ENCODE peak calls at places on chromosomes 2 and 18, in nine cellular contexts. T, F, I, B, U, P, V, M and W are unnamed samples.

GRCh38 chr2:172427990-172428840 is 829 bp downstream of the ITGA6 start:
- DNase-seq in T (peak), F (no peak), I (peak), B (no peak), U (no peak), P (peak), V (peak), M (peak), W (no peak)

GRCh38 chr18:326846-327245 is 59.0 kb upstream of the THOC1 start:
- DNase-seq in T (no peak), F (no peak), I (no peak), B (peak), U (no peak), P (no peak), V (no peak), M (no peak), W (no peak)

GRCh38 chr2:107824848-107825563 is 1.7 kb upstream of the RGPD4 start:
- DNase-seq in T (no peak), F (no peak), I (no peak), B (no peak), U (no peak), P (no peak), V (no peak), M (no peak), W (no peak)

GRCh38 chr2:146927080-146927714 is 917.6 kb upstream of the ACVR2A start:
- DNase-seq in T (no peak), F (peak), I (no peak), B (peak), U (no peak), P (no peak), V (no peak), M (peak), W (no peak)

GRCh38 chr18:73060666-73061270 is 193.0 kb upstream of the NETO1 start:
- DNase-seq in T (no peak), F (no peak), I (no peak), B (no peak), U (no peak), P (no peak), V (no peak), M (no peak), W (no peak)

GRCh38 chr2:102839668-102840388 is 78.0 kb downstream of the TMEM182 start:
- DNase-seq in T (no peak), F (no peak), I (peak), B (peak), U (no peak), P (peak), V (peak), M (peak), W (no peak)

GRCh38 chr2:149075868-149076267 is 37.4 kb downstream of the LYPD6B start:
- DNase-seq in T (no peak), F (no peak), I (no peak), B (no peak), U (no peak), P (no peak), V (no peak), M (peak), W (no peak)

GRCh38 chr2:31889044-31889443 is 121.8 kb downstream of the MEMO1 start:
- DNase-seq in T (no peak), F (no peak), I (no peak), B (no peak), U (no peak), P (no peak), V (no peak), M (no peak), W (no peak)

GRCh38 chr2:71157124-71157802 is 26.8 kb downstream of the MPHOSPH10 start:
- DNase-seq in T (peak), F (no peak), I (peak), B (peak), U (peak), P (peak), V (no peak), M (peak), W (peak)

GRCh38 chr18:58325521-58325908 is 281.5 kb downstream of the NEDD4L start:
- DNase-seq in T (no peak), F (no peak), I (no peak), B (no peak), U (no peak), P (no peak), V (no peak), M (peak), W (no peak)

GRCh38 chr2:557635-558301 is 119.4 kb downstream of the TMEM18 start:
- DNase-seq in T (no peak), F (no peak), I (no peak), B (no peak), U (no peak), P (no peak), V (peak), M (no peak), W (no peak)

GRCh38 chr2:24819442-24820174 is 26.4 kb downstream of the CENPO start:
- DNase-seq in T (no peak), F (no peak), I (peak), B (no peak), U (no peak), P (no peak), V (no peak), M (no peak), W (no peak)

GRCh38 chr2:231707625-231708049 is 688 bp upstream of the PTMA start:
- DNase-seq in T (peak), F (no peak), I (no peak), B (peak), U (no peak), P (no peak), V (peak), M (peak), W (no peak)

GRCh38 chr18:76524477-76524876 is 29.4 kb upstream of the ZNF516 start:
- DNase-seq in T (no peak), F (no peak), I (no peak), B (no peak), U (no peak), P (no peak), V (no peak), M (no peak), W (no peak)

GRCh38 chr2:39772812-39773152 is 6.3 kb downstream of the THUMPD2 start:
- DNase-seq in T (no peak), F (no peak), I (no peak), B (no peak), U (no peak), P (no peak), V (no peak), M (no peak), W (no peak)

GRCh38 chr2:9519250-9519649 is 36.4 kb downstream of the ADAM17 start:
- DNase-seq in T (no peak), F (no peak), I (no peak), B (peak), U (no peak), P (no peak), V (no peak), M (peak), W (no peak)

GRCh38 chr2:215777481-215778044 is 235.8 kb downstream of the MREG start:
- DNase-seq in T (no peak), F (no peak), I (no peak), B (no peak), U (no peak), P (no peak), V (no peak), M (no peak), W (no peak)

GRCh38 chr2:144914622-144915230 is 394.8 kb upstream of the ZEB2 start:
- DNase-seq in T (no peak), F (no peak), I (no peak), B (no peak), U (no peak), P (no peak), V (no peak), M (no peak), W (no peak)

GRCh38 chr2:204982303-204982702 is 437.0 kb downstream of the PARD3B start:
- DNase-seq in T (no peak), F (no peak), I (no peak), B (peak), U (no peak), P (no peak), V (no peak), M (peak), W (no peak)

GRCh38 chr2:25043241-25043867 is 1.5 kb downstream of the EFR3B start:
- DNase-seq in T (peak), F (no peak), I (peak), B (peak), U (no peak), P (no peak), V (no peak), M (peak), W (no peak)

GRCh38 chr2:45394216-45394615 is 216.9 kb downstream of the SRBD1 start:
- DNase-seq in T (no peak), F (no peak), I (no peak), B (no peak), U (no peak), P (no peak), V (no peak), M (no peak), W (no peak)

GRCh38 chr2:232838406-232838874 is 31.6 kb upstream of the SNORC start:
- DNase-seq in T (peak), F (no peak), I (peak), B (peak), U (no peak), P (no peak), V (no peak), M (no peak), W (no peak)

GRCh38 chr2:109442715-109443319 is 170.9 kb downstream of the SEPTIN10 start:
- DNase-seq in T (no peak), F (no peak), I (no peak), B (no peak), U (no peak), P (no peak), V (no peak), M (no peak), W (no peak)

GRCh38 chr18:11163668-11164067 is 14.3 kb upstream of the PIEZO2 start:
- DNase-seq in T (no peak), F (no peak), I (no peak), B (peak), U (no peak), P (no peak), V (no peak), M (peak), W (no peak)